ENCODE peak calls at places on chromosomes 16 and 17, in eight cellular contexts. One of them, this sample, is unnamed.

GRCh38 chr16:3691778-3692177 is 25.5 kb downstream of the TRAP1 start:
- DNase-seq in kidney epithelial cell: no peak
- DNase-seq in naive thymus-derived CD4-positive, alpha-beta T cell: no peak
- DNase-seq in AG10803: peak; percentile 29
- DNase-seq in astrocyte of the cerebellum: no peak
- DNase-seq in brain microvascular endothelial cell: no peak
- DNase-seq in GM12864: no peak
- DNase-seq in CD8-positive, alpha-beta memory T cell: no peak
- DNase-seq in this sample: no peak

GRCh38 chr16:17359778-17360177 is 111.0 kb downstream of the XYLT1 start:
- DNase-seq in kidney epithelial cell: no peak
- DNase-seq in naive thymus-derived CD4-positive, alpha-beta T cell: no peak
- DNase-seq in AG10803: peak; percentile 73
- DNase-seq in astrocyte of the cerebellum: no peak
- DNase-seq in brain microvascular endothelial cell: no peak
- DNase-seq in GM12864: peak; percentile 55
- DNase-seq in CD8-positive, alpha-beta memory T cell: no peak
- DNase-seq in this sample: no peak

GRCh38 chr16:5430598-5430997 is 333.0 kb upstream of the EEF2KMT start:
- DNase-seq in kidney epithelial cell: no peak
- DNase-seq in naive thymus-derived CD4-positive, alpha-beta T cell: no peak
- DNase-seq in AG10803: no peak
- DNase-seq in astrocyte of the cerebellum: no peak
- DNase-seq in brain microvascular endothelial cell: no peak
- DNase-seq in GM12864: no peak
- DNase-seq in CD8-positive, alpha-beta memory T cell: no peak
- DNase-seq in this sample: no peak

GRCh38 chr17:77489898-77490265 is 349.1 kb downstream of the SEC14L1 start:
- DNase-seq in kidney epithelial cell: no peak
- DNase-seq in naive thymus-derived CD4-positive, alpha-beta T cell: no peak
- DNase-seq in AG10803: peak; percentile 48
- DNase-seq in astrocyte of the cerebellum: no peak
- DNase-seq in brain microvascular endothelial cell: no peak
- DNase-seq in GM12864: no peak
- DNase-seq in CD8-positive, alpha-beta memory T cell: no peak
- DNase-seq in this sample: no peak

GRCh38 chr16:16154292-16154951 is 68.9 kb downstream of the ABCC6 start:
- DNase-seq in kidney epithelial cell: no peak
- DNase-seq in naive thymus-derived CD4-positive, alpha-beta T cell: no peak
- DNase-seq in AG10803: no peak
- DNase-seq in astrocyte of the cerebellum: no peak
- DNase-seq in brain microvascular endothelial cell: no peak
- DNase-seq in GM12864: no peak
- DNase-seq in CD8-positive, alpha-beta memory T cell: no peak
- DNase-seq in this sample: no peak

GRCh38 chr17:2011421-2012371 is 13.4 kb downstream of the RTN4RL1 start:
- DNase-seq in kidney epithelial cell: no peak
- DNase-seq in naive thymus-derived CD4-positive, alpha-beta T cell: no peak
- DNase-seq in AG10803: peak; percentile 79
- DNase-seq in astrocyte of the cerebellum: peak; percentile 77
- DNase-seq in brain microvascular endothelial cell: no peak
- DNase-seq in GM12864: no peak
- DNase-seq in CD8-positive, alpha-beta memory T cell: no peak
- DNase-seq in this sample: no peak

GRCh38 chr17:67942810-67943209 is 53.5 kb downstream of the C17orf58 start:
- DNase-seq in kidney epithelial cell: no peak
- DNase-seq in naive thymus-derived CD4-positive, alpha-beta T cell: no peak
- DNase-seq in AG10803: no peak
- DNase-seq in astrocyte of the cerebellum: no peak
- DNase-seq in brain microvascular endothelial cell: no peak
- DNase-seq in GM12864: no peak
- DNase-seq in CD8-positive, alpha-beta memory T cell: no peak
- DNase-seq in this sample: no peak

GRCh38 chr16:30984669-30985400 is at the start of gene HSD3B7:
- DNase-seq in kidney epithelial cell: no peak
- DNase-seq in naive thymus-derived CD4-positive, alpha-beta T cell: peak; percentile 54
- DNase-seq in AG10803: peak; percentile 73
- DNase-seq in astrocyte of the cerebellum: peak; percentile 34
- DNase-seq in brain microvascular endothelial cell: peak; percentile 61
- DNase-seq in GM12864: no peak
- DNase-seq in CD8-positive, alpha-beta memory T cell: peak; percentile 75
- DNase-seq in this sample: peak; percentile 41

GRCh38 chr16:75053791-75054555 is 55.1 kb downstream of the ZNRF1 start:
- DNase-seq in kidney epithelial cell: no peak
- DNase-seq in naive thymus-derived CD4-positive, alpha-beta T cell: no peak
- DNase-seq in AG10803: no peak
- DNase-seq in astrocyte of the cerebellum: no peak
- DNase-seq in brain microvascular endothelial cell: no peak
- DNase-seq in GM12864: no peak
- DNase-seq in CD8-positive, alpha-beta memory T cell: no peak
- DNase-seq in this sample: no peak

GRCh38 chr16:85316321-85316919 is 204.1 kb upstream of the CIBAR2 start:
- DNase-seq in kidney epithelial cell: no peak
- DNase-seq in naive thymus-derived CD4-positive, alpha-beta T cell: no peak
- DNase-seq in AG10803: peak; percentile 43
- DNase-seq in astrocyte of the cerebellum: no peak
- DNase-seq in brain microvascular endothelial cell: no peak
- DNase-seq in GM12864: no peak
- DNase-seq in CD8-positive, alpha-beta memory T cell: no peak
- DNase-seq in this sample: no peak

DNA sequence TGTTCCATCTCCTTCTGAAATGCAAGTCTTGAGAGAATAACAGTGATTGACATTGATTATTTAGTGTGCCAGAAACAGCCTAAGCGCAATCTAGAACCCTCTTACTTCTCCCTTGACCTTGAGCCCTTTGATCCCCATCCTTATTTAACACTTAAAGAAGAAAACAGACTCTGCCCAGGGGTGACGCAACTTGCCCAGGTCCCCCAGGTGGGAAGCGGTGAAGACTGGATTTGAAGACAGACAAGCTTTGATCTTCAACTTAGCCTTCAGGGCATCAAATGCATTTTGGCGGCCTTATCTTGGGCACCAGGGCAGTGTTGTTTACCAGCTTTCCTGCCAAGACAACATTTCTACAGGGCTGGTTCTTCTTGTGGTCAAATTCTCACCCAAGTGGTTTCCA is 8.9 kb upstream of the CIITA start:
- DNase-seq in kidney epithelial cell: no peak
- DNase-seq in naive thymus-derived CD4-positive, alpha-beta T cell: no peak
- DNase-seq in AG10803: no peak
- DNase-seq in astrocyte of the cerebellum: no peak
- DNase-seq in brain microvascular endothelial cell: no peak
- DNase-seq in GM12864: no peak
- DNase-seq in CD8-positive, alpha-beta memory T cell: no peak
- DNase-seq in this sample: no peak
- H3K4me3 ChIP-seq in kidney epithelial cell: no peak overlapping the region
- H3K4me3 ChIP-seq in naive thymus-derived CD4-positive, alpha-beta T cell: no peak overlapping the region
- H3K4me3 ChIP-seq in AG10803: no peak overlapping the region
- H3K4me3 ChIP-seq in astrocyte of the cerebellum: no peak overlapping the region
- H3K4me3 ChIP-seq in brain microvascular endothelial cell: no peak overlapping the region
- H3K4me3 ChIP-seq in GM12864: no peak overlapping the region
- H3K4me3 ChIP-seq in CD8-positive, alpha-beta memory T cell: no peak overlapping the region
- H3K4me3 ChIP-seq in this sample: no peak overlapping the region

GRCh38 chr17:38583833-38584349 is 21.9 kb downstream of the SRCIN1 start:
- DNase-seq in kidney epithelial cell: no peak
- DNase-seq in naive thymus-derived CD4-positive, alpha-beta T cell: no peak
- DNase-seq in AG10803: no peak
- DNase-seq in astrocyte of the cerebellum: no peak
- DNase-seq in brain microvascular endothelial cell: no peak
- DNase-seq in GM12864: no peak
- DNase-seq in CD8-positive, alpha-beta memory T cell: no peak
- DNase-seq in this sample: no peak
- H3K4me3 ChIP-seq in kidney epithelial cell: no peak overlapping the region
- H3K4me3 ChIP-seq in naive thymus-derived CD4-positive, alpha-beta T cell: no peak overlapping the region
- H3K4me3 ChIP-seq in AG10803: no peak overlapping the region
- H3K4me3 ChIP-seq in astrocyte of the cerebellum: no peak overlapping the region
- H3K4me3 ChIP-seq in brain microvascular endothelial cell: no peak overlapping the region
- H3K4me3 ChIP-seq in GM12864: no peak overlapping the region
- H3K4me3 ChIP-seq in CD8-positive, alpha-beta memory T cell: no peak overlapping the region
- H3K4me3 ChIP-seq in this sample: no peak overlapping the region

DNA sequence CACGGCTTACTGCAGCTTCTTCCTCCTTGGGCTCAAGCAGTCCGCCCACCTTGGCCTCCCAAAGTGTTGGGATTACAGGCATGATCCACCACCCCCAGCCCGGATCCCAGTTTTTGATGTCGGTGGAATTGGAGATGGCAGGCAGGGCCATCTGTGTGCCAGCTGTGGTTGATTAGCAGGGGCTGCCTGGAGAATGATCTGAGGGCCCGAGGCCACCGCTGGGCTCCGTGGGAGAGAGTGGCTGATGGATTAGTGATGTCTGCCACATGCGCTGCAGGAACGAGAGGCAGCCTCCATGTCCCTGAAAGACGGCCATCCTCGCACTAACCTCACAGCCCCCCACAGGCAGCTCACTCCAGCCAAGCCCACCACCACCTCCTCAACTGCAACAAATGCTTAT is 33.4 kb downstream of the ACTG1 start:
- DNase-seq in kidney epithelial cell: no peak
- DNase-seq in naive thymus-derived CD4-positive, alpha-beta T cell: no peak
- DNase-seq in AG10803: peak; percentile 37
- DNase-seq in astrocyte of the cerebellum: no peak
- DNase-seq in brain microvascular endothelial cell: no peak
- DNase-seq in GM12864: no peak
- DNase-seq in CD8-positive, alpha-beta memory T cell: no peak
- DNase-seq in this sample: no peak
- H3K4me3 ChIP-seq in kidney epithelial cell: no peak overlapping the region
- H3K4me3 ChIP-seq in naive thymus-derived CD4-positive, alpha-beta T cell: no peak overlapping the region
- H3K4me3 ChIP-seq in AG10803: no peak overlapping the region
- H3K4me3 ChIP-seq in astrocyte of the cerebellum: no peak overlapping the region
- H3K4me3 ChIP-seq in brain microvascular endothelial cell: no peak overlapping the region
- H3K4me3 ChIP-seq in GM12864: no peak overlapping the region
- H3K4me3 ChIP-seq in CD8-positive, alpha-beta memory T cell: no peak overlapping the region
- H3K4me3 ChIP-seq in this sample: no peak overlapping the region

DNA sequence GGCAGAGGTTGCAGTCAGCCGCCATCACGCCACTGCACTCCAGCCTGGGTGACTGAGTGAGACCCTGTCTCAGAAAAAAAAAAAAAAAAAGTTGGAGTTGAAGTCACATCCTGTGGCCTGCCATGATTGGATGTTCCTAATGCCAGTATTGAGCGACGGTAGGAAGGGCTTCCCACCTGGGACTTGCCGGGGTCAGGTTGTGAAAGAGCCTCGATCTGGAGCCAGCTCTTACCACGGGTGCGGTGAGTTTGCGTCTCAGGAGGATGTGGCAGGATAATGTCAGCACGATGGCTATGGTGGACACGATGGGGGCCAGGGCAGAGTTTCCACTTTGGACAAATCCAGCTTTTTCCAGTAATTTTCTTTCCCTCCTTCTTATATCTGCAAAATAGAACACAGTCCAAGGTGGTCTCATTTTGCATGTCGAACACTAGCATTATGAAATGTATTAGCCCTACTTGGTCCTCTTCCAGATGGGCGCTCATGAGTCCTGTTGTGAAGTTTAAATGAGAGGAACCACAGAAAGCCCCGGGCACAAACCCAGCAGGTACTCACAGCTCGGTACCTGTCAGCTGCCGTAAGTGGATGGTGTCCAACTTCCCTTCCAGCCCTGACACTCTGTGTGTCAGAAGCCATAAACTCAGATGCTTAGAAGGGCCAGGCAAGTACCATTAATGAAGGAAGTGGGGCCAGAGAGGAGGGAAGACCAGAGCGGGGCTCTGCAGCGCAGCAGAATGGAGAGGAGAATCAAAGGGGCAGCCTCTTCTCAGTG is 22.2 kb downstream of the ABCC12 start:
- DNase-seq in kidney epithelial cell: no peak
- DNase-seq in naive thymus-derived CD4-positive, alpha-beta T cell: no peak
- DNase-seq in AG10803: no peak
- DNase-seq in astrocyte of the cerebellum: no peak
- DNase-seq in brain microvascular endothelial cell: no peak
- DNase-seq in GM12864: no peak
- DNase-seq in CD8-positive, alpha-beta memory T cell: no peak
- DNase-seq in this sample: no peak
- H3K4me3 ChIP-seq in kidney epithelial cell: no peak overlapping the region
- H3K4me3 ChIP-seq in naive thymus-derived CD4-positive, alpha-beta T cell: no peak overlapping the region
- H3K4me3 ChIP-seq in AG10803: no peak overlapping the region
- H3K4me3 ChIP-seq in astrocyte of the cerebellum: no peak overlapping the region
- H3K4me3 ChIP-seq in brain microvascular endothelial cell: no peak overlapping the region
- H3K4me3 ChIP-seq in GM12864: no peak overlapping the region
- H3K4me3 ChIP-seq in CD8-positive, alpha-beta memory T cell: no peak overlapping the region
- H3K4me3 ChIP-seq in this sample: no peak overlapping the region

This sample was measured in HFF-Myc.